ENCODE peak calls at places on chromosome 19, in ten cellular contexts. W is fibroblast of villous mesenchyme, S is MV-4-11, A is GOT3, N is cardiac muscle cell, F is right cardiac atrium, C is neural crest cell, P is sciatic nerve, I is DMS153, B is uterus. G is an unnamed sample.

GRCh38 chr19:51660975-51661600 is 14.5 kb upstream of the SIGLEC14 start:
- DNase-seq in I (peak), W (peak), S (peak), P (peak), C (peak), F (peak), A (peak), N (peak), B (peak), G (peak)

GRCh38 chr19:13095393-13095784 is 7.3 kb downstream of the LYL1 start:
- DNase-seq in C (no peak), S (no peak), N (no peak), W (no peak), P (no peak), F (peak), A (no peak), B (no peak), I (no peak), G (no peak)

GRCh38 chr19:40673377-40673776 is 17.1 kb downstream of the NUMBL start:
- DNase-seq in F (no peak), B (no peak), C (no peak), A (no peak), P (no peak), S (no peak), W (no peak), N (no peak), I (no peak), G (no peak)

GRCh38 chr19:35715981-35716734 is 1.6 kb upstream of the KMT2B start:
- DNase-seq in F (peak), C (no peak), B (peak), S (no peak), P (peak), A (no peak), I (no peak), W (peak), N (no peak), G (no peak)

GRCh38 chr19:53365134-53365898 is at the start of gene ZNF525:
- DNase-seq in B (peak), F (peak), S (peak), A (peak), I (peak), C (peak), W (peak), P (peak), N (peak), G (peak)

GRCh38 chr19:35641515-35642151 is at the start of gene ETV2:
- DNase-seq in I (no peak), C (peak), P (no peak), F (peak), B (peak), W (peak), N (peak), A (no peak), S (no peak), G (no peak)

GRCh38 chr19:8017808-8018207 is 12.4 kb upstream of the ELAVL1 start:
- DNase-seq in P (no peak), W (no peak), F (no peak), S (peak), C (no peak), N (no peak), I (no peak), A (no peak), B (no peak), G (no peak)

GRCh38 chr19:17337675-17338439 is 504 bp downstream of the GTPBP3 start:
- DNase-seq in B (no peak), C (no peak), I (no peak), W (no peak), N (no peak), A (no peak), F (peak), P (no peak), S (peak), G (no peak)

GRCh38 chr19:29841559-29842367 is 30.0 kb downstream of the CCNE1 start:
- DNase-seq in P (no peak), N (peak), W (peak), F (no peak), A (no peak), I (no peak), B (no peak), C (no peak), S (no peak), G (no peak)

GRCh38 chr19:19597809-19598306 is 20.6 kb downstream of the PBX4 start:
- DNase-seq in N (no peak), P (no peak), A (no peak), C (no peak), S (peak), F (no peak), B (no peak), I (no peak), W (no peak), G (no peak)

GRCh38 chr19:18506101-18506534 is 15.8 kb downstream of the ELL start:
- DNase-seq in I (no peak), B (no peak), W (no peak), S (no peak), F (no peak), P (no peak), N (no peak), C (no peak), A (no peak), G (no peak)

GRCh38 chr19:14575428-14575980 is 3.6 kb upstream of the NDUFB7 start:
- DNase-seq in P (no peak), F (no peak), B (no peak), A (no peak), S (no peak), W (no peak), C (no peak), I (no peak), N (no peak), G (no peak)

GRCh38 chr19:43584484-43584883 is 8.9 kb downstream of the PINLYP start:
- DNase-seq in S (no peak), C (no peak), B (no peak), A (no peak), W (no peak), P (no peak), F (no peak), I (no peak), N (no peak), G (no peak)